ENCODE peak calls at places on chromosomes 13 and 19, in seven cellular contexts. One of them, this sample, is unnamed. For H3K4me1, the result is how much of the 10 kb centered on the place peaks cover.

GRCh38 chr13:23367907-23368306 is 65.6 kb downstream of the SACS start:
- DNase-seq in SJSA1: no peak
- DNase-seq in cardiac muscle cell: no peak
- DNase-seq in astrocyte: no peak
- DNase-seq in naive thymus-derived CD4-positive, alpha-beta T cell: no peak
- DNase-seq in iPS DF 6.9: no peak
- DNase-seq in heart right ventricle: no peak
- DNase-seq in this sample: no peak

GRCh38 chr13:80454245-80454644 is 113.3 kb upstream of the SPRY2 start:
- DNase-seq in heart right ventricle: no peak
- DNase-seq in iPS DF 6.9: no peak
- DNase-seq in astrocyte: peak
- DNase-seq in SJSA1: no peak
- DNase-seq in cardiac muscle cell: peak
- DNase-seq in naive thymus-derived CD4-positive, alpha-beta T cell: no peak
- DNase-seq in this sample: no peak

GRCh38 chr19:36113425-36113824 is 1.2 kb downstream of the POLR2I start:
- DNase-seq in cardiac muscle cell: no peak
- DNase-seq in SJSA1: no peak
- DNase-seq in astrocyte: no peak
- DNase-seq in naive thymus-derived CD4-positive, alpha-beta T cell: no peak
- DNase-seq in iPS DF 6.9: no peak
- DNase-seq in heart right ventricle: no peak
- DNase-seq in this sample: no peak

GRCh38 chr13:20699715-20700114 is 3.8 kb upstream of the IL17D start:
- DNase-seq in heart right ventricle: no peak
- DNase-seq in astrocyte: no peak
- DNase-seq in SJSA1: no peak
- DNase-seq in cardiac muscle cell: no peak
- DNase-seq in naive thymus-derived CD4-positive, alpha-beta T cell: no peak
- DNase-seq in iPS DF 6.9: no peak
- DNase-seq in this sample: no peak

GRCh38 chr13:94119360-94119936 is 360.0 kb downstream of the DCT start:
- DNase-seq in naive thymus-derived CD4-positive, alpha-beta T cell: no peak
- DNase-seq in astrocyte: no peak
- DNase-seq in SJSA1: no peak
- DNase-seq in iPS DF 6.9: no peak
- DNase-seq in heart right ventricle: no peak
- DNase-seq in cardiac muscle cell: no peak
- DNase-seq in this sample: no peak

GRCh38 chr19:10751109-10751972 is 33.5 kb downstream of the DNM2 start:
- DNase-seq in cardiac muscle cell: no peak
- DNase-seq in SJSA1: no peak
- DNase-seq in naive thymus-derived CD4-positive, alpha-beta T cell: no peak
- DNase-seq in astrocyte: no peak
- DNase-seq in iPS DF 6.9: no peak
- DNase-seq in heart right ventricle: no peak
- DNase-seq in this sample: no peak

GRCh38 chr13:94176576-94176975 is 302.9 kb downstream of the DCT start:
- DNase-seq in astrocyte: no peak
- DNase-seq in iPS DF 6.9: no peak
- DNase-seq in heart right ventricle: no peak
- DNase-seq in SJSA1: no peak
- DNase-seq in naive thymus-derived CD4-positive, alpha-beta T cell: no peak
- DNase-seq in cardiac muscle cell: no peak
- DNase-seq in this sample: no peak

GRCh38 chr19:45444318-45445041 is 20.8 kb upstream of the ERCC1 start:
- DNase-seq in cardiac muscle cell: peak
- DNase-seq in SJSA1: peak
- DNase-seq in iPS DF 6.9: no peak
- DNase-seq in astrocyte: peak
- DNase-seq in naive thymus-derived CD4-positive, alpha-beta T cell: peak
- DNase-seq in heart right ventricle: peak
- DNase-seq in this sample: peak

GRCh38 chr13:30020726-30021312 is 170.4 kb upstream of the UBL3 start:
- DNase-seq in iPS DF 6.9: no peak
- DNase-seq in astrocyte: peak
- DNase-seq in SJSA1: no peak
- DNase-seq in naive thymus-derived CD4-positive, alpha-beta T cell: no peak
- DNase-seq in cardiac muscle cell: no peak
- DNase-seq in heart right ventricle: no peak
- DNase-seq in this sample: no peak

GRCh38 chr19:54418030-54418929 is 3.0 kb downstream of the TTYH1 start:
- DNase-seq in iPS DF 6.9: no peak
- DNase-seq in heart right ventricle: no peak
- DNase-seq in SJSA1: no peak
- DNase-seq in astrocyte: peak
- DNase-seq in cardiac muscle cell: peak
- DNase-seq in naive thymus-derived CD4-positive, alpha-beta T cell: no peak
- DNase-seq in this sample: no peak

GRCh38 chr13:30000373-30000770 is 150.0 kb upstream of the UBL3 start:
- DNase-seq in naive thymus-derived CD4-positive, alpha-beta T cell: no peak
- DNase-seq in iPS DF 6.9: no peak
- DNase-seq in cardiac muscle cell: no peak
- DNase-seq in heart right ventricle: no peak
- DNase-seq in astrocyte: no peak
- DNase-seq in SJSA1: no peak
- DNase-seq in this sample: no peak

GRCh38 chr19:35162471-35163326 is 8.2 kb downstream of the FXYD5 start:
- DNase-seq in iPS DF 6.9: no peak
- DNase-seq in SJSA1: no peak
- DNase-seq in naive thymus-derived CD4-positive, alpha-beta T cell: no peak
- DNase-seq in cardiac muscle cell: no peak
- DNase-seq in heart right ventricle: no peak
- DNase-seq in astrocyte: peak
- DNase-seq in this sample: no peak

GRCh38 chr13:52738719-52739467 is 727 bp downstream of the CNMD start:
- DNase-seq in SJSA1: no peak
- DNase-seq in heart right ventricle: peak
- DNase-seq in naive thymus-derived CD4-positive, alpha-beta T cell: no peak
- DNase-seq in iPS DF 6.9: no peak
- DNase-seq in astrocyte: no peak
- DNase-seq in cardiac muscle cell: peak
- DNase-seq in this sample: no peak

GRCh38 chr13:94088742-94089141 is 390.7 kb downstream of the DCT start:
- DNase-seq in SJSA1: no peak
- DNase-seq in cardiac muscle cell: no peak
- DNase-seq in iPS DF 6.9: no peak
- DNase-seq in naive thymus-derived CD4-positive, alpha-beta T cell: no peak
- DNase-seq in astrocyte: no peak
- DNase-seq in heart right ventricle: no peak
- DNase-seq in this sample: no peak

GRCh38 chr13:104491951-104492350 is 1425.7 kb upstream of the SLC10A2 start:
- DNase-seq in heart right ventricle: no peak
- DNase-seq in iPS DF 6.9: no peak
- DNase-seq in cardiac muscle cell: no peak
- DNase-seq in SJSA1: no peak
- DNase-seq in naive thymus-derived CD4-positive, alpha-beta T cell: no peak
- DNase-seq in astrocyte: no peak
- DNase-seq in this sample: no peak

GRCh38 chr19:13024126-13024957 is 29.1 kb downstream of the NFIX start:
- DNase-seq in heart right ventricle: no peak
- DNase-seq in astrocyte: no peak
- DNase-seq in cardiac muscle cell: peak
- DNase-seq in SJSA1: no peak
- DNase-seq in iPS DF 6.9: no peak
- DNase-seq in naive thymus-derived CD4-positive, alpha-beta T cell: no peak
- DNase-seq in this sample: no peak

GRCh38 chr19:45872095-45872919 is 8.2 kb downstream of the FOXA3 start:
- DNase-seq in naive thymus-derived CD4-positive, alpha-beta T cell: no peak
- DNase-seq in iPS DF 6.9: no peak
- DNase-seq in astrocyte: no peak
- DNase-seq in cardiac muscle cell: no peak
- DNase-seq in SJSA1: no peak
- DNase-seq in heart right ventricle: no peak
- DNase-seq in this sample: no peak

GRCh38 chr13:38661276-38661675 is 25.6 kb upstream of the FREM2 start:
- DNase-seq in naive thymus-derived CD4-positive, alpha-beta T cell: no peak
- DNase-seq in iPS DF 6.9: no peak
- DNase-seq in astrocyte: peak
- DNase-seq in heart right ventricle: no peak
- DNase-seq in cardiac muscle cell: peak
- DNase-seq in SJSA1: no peak
- DNase-seq in this sample: no peak

GRCh38 chr19:18503337-18503970 is 18.4 kb downstream of the ELL start:
- DNase-seq in cardiac muscle cell: no peak
- DNase-seq in heart right ventricle: no peak
- DNase-seq in iPS DF 6.9: no peak
- DNase-seq in astrocyte: no peak
- DNase-seq in SJSA1: no peak
- DNase-seq in naive thymus-derived CD4-positive, alpha-beta T cell: no peak
- DNase-seq in this sample: no peak

GRCh38 chr19:18506101-18506534 is 15.8 kb downstream of the ELL start:
- DNase-seq in iPS DF 6.9: no peak
- DNase-seq in SJSA1: no peak
- DNase-seq in astrocyte: no peak
- DNase-seq in naive thymus-derived CD4-positive, alpha-beta T cell: no peak
- DNase-seq in cardiac muscle cell: no peak
- DNase-seq in heart right ventricle: no peak
- DNase-seq in this sample: no peak

GRCh38 chr19:18506545-18506944 is 15.3 kb downstream of the ELL start:
- DNase-seq in cardiac muscle cell: no peak
- DNase-seq in astrocyte: no peak
- DNase-seq in heart right ventricle: no peak
- DNase-seq in iPS DF 6.9: no peak
- DNase-seq in naive thymus-derived CD4-positive, alpha-beta T cell: no peak
- DNase-seq in SJSA1: no peak
- DNase-seq in this sample: no peak

GRCh38 chr19:18503971-18504885 is 17.6 kb downstream of the ELL start:
- DNase-seq in astrocyte: no peak
- DNase-seq in naive thymus-derived CD4-positive, alpha-beta T cell: no peak
- DNase-seq in SJSA1: no peak
- DNase-seq in iPS DF 6.9: no peak
- DNase-seq in heart right ventricle: no peak
- DNase-seq in cardiac muscle cell: no peak
- DNase-seq in this sample: no peak

DNA sequence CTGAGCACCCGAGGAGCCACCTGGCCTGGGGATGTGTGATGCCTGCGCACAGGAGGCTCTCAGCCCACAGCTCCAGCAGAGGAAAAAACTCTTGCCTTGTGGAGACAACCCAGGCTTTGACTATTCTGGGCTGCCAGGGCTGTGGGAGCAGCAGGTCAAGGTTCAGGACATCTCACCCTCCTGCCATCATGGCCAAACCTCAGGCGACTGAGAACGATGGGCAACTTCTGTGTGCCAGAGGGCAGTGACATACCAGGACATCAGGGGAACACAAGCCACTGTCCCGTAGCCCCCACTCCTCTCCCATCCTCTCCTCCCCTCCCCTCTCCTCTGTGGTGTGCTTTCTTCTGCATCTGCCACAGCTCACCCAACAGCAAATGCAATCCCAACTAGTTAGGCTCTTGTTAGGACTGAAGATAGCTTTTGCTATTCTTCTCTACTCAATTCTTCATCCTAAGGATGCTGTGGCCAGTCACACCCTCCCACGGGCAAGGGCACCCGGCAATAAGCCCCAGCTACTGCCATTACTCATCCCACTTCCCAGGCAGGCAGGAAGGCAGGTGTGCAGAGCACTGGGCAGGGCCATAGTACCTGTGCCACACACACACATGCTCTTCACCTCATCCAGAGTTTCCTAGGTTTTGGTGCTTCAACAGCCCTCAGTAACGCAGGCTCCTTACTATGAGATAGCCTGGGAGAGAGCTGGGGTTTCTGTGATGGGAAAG is 16.8 kb downstream of the ELL start:
- DNase-seq in cardiac muscle cell: no peak
- DNase-seq in heart right ventricle: no peak
- DNase-seq in naive thymus-derived CD4-positive, alpha-beta T cell: no peak
- DNase-seq in SJSA1: no peak
- DNase-seq in astrocyte: no peak
- DNase-seq in iPS DF 6.9: no peak
- DNase-seq in this sample: no peak
- H3K4me1 ChIP-seq in cardiac muscle cell: half or more
- H3K4me1 ChIP-seq in heart right ventricle: half or more
- H3K4me1 ChIP-seq in naive thymus-derived CD4-positive, alpha-beta T cell: half or more
- H3K4me1 ChIP-seq in SJSA1: under half
- H3K4me1 ChIP-seq in astrocyte: under half
- H3K4me1 ChIP-seq in iPS DF 6.9: under half
- H3K4me1 ChIP-seq in this sample: half or more

GRCh38 chr19:1116726-1117581 is 13.2 kb downstream of the GPX4 start:
- DNase-seq in astrocyte: no peak
- DNase-seq in iPS DF 6.9: no peak
- DNase-seq in heart right ventricle: no peak
- DNase-seq in cardiac muscle cell: no peak
- DNase-seq in SJSA1: no peak
- DNase-seq in naive thymus-derived CD4-positive, alpha-beta T cell: no peak
- DNase-seq in this sample: no peak
- H3K27ac ChIP-seq in astrocyte: no peak
- H3K27ac ChIP-seq in iPS DF 6.9: no peak
- H3K27ac ChIP-seq in heart right ventricle: no peak
- H3K27ac ChIP-seq in cardiac muscle cell: no peak
- H3K27ac ChIP-seq in SJSA1: no peak
- H3K27ac ChIP-seq in naive thymus-derived CD4-positive, alpha-beta T cell: no peak
- H3K27ac ChIP-seq in this sample: no peak

DNA sequence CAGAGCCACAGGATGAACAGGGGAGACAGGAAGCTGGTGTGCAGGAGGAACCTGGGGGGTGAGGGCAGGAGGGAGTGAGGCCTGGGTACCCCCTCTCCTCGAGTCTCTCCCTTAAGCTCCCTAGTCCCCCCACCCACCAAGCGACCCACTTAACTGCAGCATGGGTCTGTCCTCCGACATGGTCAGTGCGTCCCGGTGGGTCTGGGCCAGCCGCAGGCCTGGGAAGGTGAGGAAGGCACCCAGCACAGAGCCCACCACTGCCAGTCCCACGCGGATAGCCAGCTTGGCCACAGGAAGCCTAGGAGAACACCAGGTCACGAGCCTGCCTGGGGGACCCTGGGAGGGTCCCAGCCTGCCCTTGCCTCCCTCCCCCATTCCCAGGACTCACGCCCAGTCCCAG is 16.9 kb downstream of the TMEM161A start:
- DNase-seq in heart right ventricle: no peak
- DNase-seq in astrocyte: no peak
- DNase-seq in naive thymus-derived CD4-positive, alpha-beta T cell: no peak
- DNase-seq in iPS DF 6.9: no peak
- DNase-seq in cardiac muscle cell: no peak
- DNase-seq in SJSA1: no peak
- DNase-seq in this sample: no peak
- H3K4me3 ChIP-seq in heart right ventricle: no peak
- H3K4me3 ChIP-seq in astrocyte: no peak
- H3K4me3 ChIP-seq in naive thymus-derived CD4-positive, alpha-beta T cell: no peak
- H3K4me3 ChIP-seq in iPS DF 6.9: no peak
- H3K4me3 ChIP-seq in cardiac muscle cell: no peak
- H3K4me3 ChIP-seq in SJSA1: no peak
- H3K4me3 ChIP-seq in this sample: no peak

DNA sequence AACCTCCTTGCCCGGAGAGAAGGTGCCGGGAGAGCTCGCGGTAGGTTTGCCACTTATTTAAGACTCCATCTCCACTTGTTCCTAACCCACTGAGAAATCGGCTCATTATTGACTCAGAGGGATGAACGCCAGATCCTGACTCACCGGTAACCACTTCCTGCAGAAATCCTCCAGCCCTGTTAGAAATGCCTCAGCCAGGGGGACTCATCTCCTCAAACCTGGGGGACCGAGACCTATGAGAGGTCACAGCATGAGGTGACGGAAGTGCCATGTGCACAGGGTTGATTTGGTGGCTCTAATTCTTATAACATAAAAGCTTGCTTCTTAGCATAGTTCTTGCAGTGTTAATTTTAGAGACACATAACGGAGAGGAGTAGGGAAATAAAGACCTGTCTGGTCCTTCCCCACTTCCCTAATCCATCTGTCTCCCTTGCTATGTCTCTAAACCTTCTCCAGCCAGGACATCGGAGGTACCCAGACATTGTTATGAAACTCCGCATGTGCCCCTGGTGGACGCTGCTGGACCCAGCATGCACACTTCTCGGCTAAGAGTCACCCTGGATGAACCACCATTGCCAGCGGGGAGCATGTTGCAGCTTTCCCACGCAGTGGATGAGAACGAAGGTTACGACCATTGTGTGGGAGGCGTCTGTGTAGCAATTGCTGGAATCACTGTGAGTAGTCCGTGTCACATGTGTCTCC is 158.9 kb downstream of the EFNB2 start:
- DNase-seq in heart right ventricle: no peak
- DNase-seq in astrocyte: peak
- DNase-seq in iPS DF 6.9: no peak
- DNase-seq in cardiac muscle cell: peak
- DNase-seq in SJSA1: peak
- DNase-seq in naive thymus-derived CD4-positive, alpha-beta T cell: no peak
- DNase-seq in this sample: no peak
- H3K4me1 ChIP-seq in heart right ventricle: under half
- H3K4me1 ChIP-seq in astrocyte: half or more
- H3K4me1 ChIP-seq in iPS DF 6.9: under half
- H3K4me1 ChIP-seq in cardiac muscle cell: under half
- H3K4me1 ChIP-seq in SJSA1: half or more
- H3K4me1 ChIP-seq in naive thymus-derived CD4-positive, alpha-beta T cell: under half
- H3K4me1 ChIP-seq in this sample: under half

This sample was measured in tibial artery.